ENCODE peak calls at places on chromosome 12, in nine cellular contexts. Z is progenitor cell of endocrine pancreas, C is choroid plexus epithelial cell, M is kidney epithelial cell, T is sigmoid colon, K is nephron progenitor cell, O is GM23338, L is GM10248, J is chondrocyte. X is an unnamed sample.

GRCh38 chr12:121253638-121254335 is 42.7 kb downstream of the CAMKK2 start:
- DNase-seq in C (no peak), M (no peak), L (no peak), J (no peak), K (no peak), O (no peak), T (no peak), Z (no peak), X (no peak)

GRCh38 chr12:84070311-84070710 is 842.3 kb downstream of the SLC6A15 start:
- DNase-seq in J (no peak), K (no peak), C (peak), Z (no peak), O (no peak), L (no peak), M (no peak), T (peak), X (no peak)

GRCh38 chr12:84656705-84657104 is 255.9 kb downstream of the SLC6A15 start:
- DNase-seq in L (no peak), T (no peak), J (no peak), M (no peak), K (no peak), C (no peak), O (no peak), Z (no peak), X (no peak)

GRCh38 chr12:132046561-132046960 is 96.8 kb downstream of the EP400 start:
- DNase-seq in L (no peak), J (no peak), M (peak), K (no peak), T (peak), O (no peak), Z (no peak), C (peak), X (no peak)

GRCh38 chr12:24798335-24798734 is 150.6 kb downstream of the BCAT1 start:
- DNase-seq in C (no peak), J (no peak), O (no peak), Z (no peak), M (no peak), K (no peak), L (peak), T (no peak), X (peak)

GRCh38 chr12:132444957-132445883 is 44.7 kb upstream of the FBRSL1 start:
- DNase-seq in M (no peak), K (no peak), Z (no peak), O (peak), L (peak), J (no peak), C (no peak), T (no peak), X (peak)

GRCh38 chr12:54967461-54967860 is 17.1 kb downstream of the TESPA1 start:
- DNase-seq in C (peak), Z (no peak), O (no peak), M (no peak), J (no peak), L (no peak), K (no peak), T (no peak), X (no peak)

GRCh38 chr12:107541001-107541400 is 144.6 kb upstream of the PWP1 start:
- DNase-seq in O (no peak), Z (no peak), C (no peak), K (no peak), L (no peak), M (no peak), J (no peak), T (no peak), X (no peak)

GRCh38 chr12:126384029-126384564 is 1318.9 kb downstream of the AACS start:
- DNase-seq in T (no peak), O (no peak), J (no peak), L (no peak), C (no peak), K (no peak), Z (no peak), M (no peak), X (no peak)

GRCh38 chr12:76274699-76275098 is 73.5 kb downstream of the BBS10 start:
- DNase-seq in M (no peak), T (no peak), C (no peak), K (no peak), L (no peak), J (no peak), Z (no peak), O (no peak), X (no peak)

GRCh38 chr12:8957561-8957960 is 8.1 kb upstream of the M6PR start:
- DNase-seq in L (no peak), M (no peak), Z (no peak), T (no peak), K (no peak), J (no peak), O (no peak), C (no peak), X (no peak)

GRCh38 chr12:88578821-88579518 is 1.3 kb downstream of the KITLG start:
- DNase-seq in O (peak), L (no peak), C (peak), Z (peak), T (no peak), M (no peak), J (no peak), K (peak), X (no peak)

GRCh38 chr12:111256629-111257434 is 112.1 kb downstream of the PHETA1 start:
- DNase-seq in T (no peak), K (no peak), O (no peak), C (no peak), Z (no peak), M (no peak), J (no peak), L (no peak), X (no peak)

GRCh38 chr12:81998761-81999378 is 239.7 kb upstream of the PPFIA2 start:
- DNase-seq in J (no peak), L (no peak), K (no peak), M (no peak), O (no peak), T (no peak), Z (no peak), C (no peak), X (no peak)

GRCh38 chr12:82754856-82755255 is 68.2 kb downstream of the TMTC2 start:
- DNase-seq in Z (no peak), L (no peak), J (no peak), K (no peak), C (no peak), O (no peak), T (no peak), M (no peak), X (no peak)

DNA sequence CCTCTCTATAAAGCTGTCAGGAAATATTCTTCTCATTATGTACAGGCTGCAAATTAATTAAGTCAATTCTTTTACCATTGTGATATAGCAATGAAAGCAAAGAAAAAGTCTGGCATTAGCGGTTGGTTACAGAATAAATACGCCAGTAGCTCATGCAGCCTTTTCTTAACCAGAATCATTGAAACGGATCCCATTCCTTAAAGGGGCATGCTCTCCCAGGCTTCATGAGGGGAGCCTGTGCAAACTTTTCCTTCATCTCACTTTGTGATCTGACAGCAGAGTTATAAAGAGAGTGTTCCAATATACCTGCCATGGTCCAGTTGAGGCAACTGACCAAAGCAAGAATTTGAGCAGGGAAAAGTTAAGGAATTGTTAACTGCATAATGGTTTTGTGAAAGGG is 337.7 kb downstream of the EMP1 start:
- DNase-seq in O (peak), L (no peak), M (no peak), T (no peak), K (no peak), Z (no peak), C (no peak), J (no peak), X (no peak)
- TF ChIP-seq CTCF in O (no peak), L (no peak), M (no peak), T (no peak), K (no peak), Z (no peak), C (no peak), J (no peak), X (no peak)

DNA sequence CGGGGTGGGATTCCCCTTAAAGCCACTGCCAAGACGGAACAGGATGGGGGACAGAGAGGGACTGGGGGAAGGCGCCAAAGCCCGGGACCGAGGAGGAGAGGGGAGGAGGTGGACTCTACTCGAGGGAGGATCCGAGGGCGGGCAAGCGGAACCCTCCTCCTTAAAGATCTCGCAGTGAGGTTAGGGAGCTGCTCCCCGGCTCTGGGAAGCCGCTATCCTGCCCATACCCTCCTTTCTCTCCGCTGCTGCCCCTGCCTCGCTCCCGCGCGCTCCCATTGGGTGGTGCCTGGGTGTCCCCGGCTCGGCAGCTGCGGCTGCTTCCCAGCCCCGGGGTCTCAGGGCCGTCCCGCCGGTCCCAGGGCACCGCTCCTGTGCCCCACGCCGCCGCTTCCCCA is 16.4 kb downstream of the KRT18 start:
- DNase-seq in C (no peak), L (no peak), O (peak), J (no peak), Z (no peak), M (no peak), K (peak), T (no peak), X (no peak)
- TF ChIP-seq CTCF in C (no peak), L (no peak), O (no peak), J (no peak), Z (no peak), M (no peak), K (no peak), T (no peak), X (no peak)

DNA sequence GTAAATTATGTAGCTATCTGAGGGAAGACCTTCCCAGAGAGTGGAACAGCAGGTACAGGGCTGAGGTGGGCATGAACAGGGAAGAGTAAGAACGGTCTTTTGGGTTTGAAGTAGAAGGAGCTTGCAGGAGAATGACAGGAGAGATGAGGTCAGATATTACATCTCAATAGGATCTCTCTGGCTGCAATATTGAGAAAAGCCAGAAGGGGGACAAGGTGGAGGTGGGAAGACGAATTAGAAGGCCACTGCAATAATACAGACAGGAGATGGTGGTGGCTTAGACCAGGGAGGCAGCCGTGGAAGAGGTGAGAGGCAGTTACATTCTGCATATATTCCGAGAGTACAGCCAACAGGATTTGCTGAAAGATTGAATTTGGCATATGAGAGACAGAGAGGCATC is 310.2 kb downstream of the APAF1 start:
- DNase-seq in Z (no peak), M (no peak), T (no peak), L (peak), C (peak), O (peak), J (no peak), K (peak), X (peak)
- TF ChIP-seq CTCF in Z (peak), M (peak), T (no peak), L (peak), C (peak), O (peak), J (peak), K (peak), X (peak)

GRCh38 chr12:2382391-2383155 is 329.8 kb downstream of the CACNA1C start:
- DNase-seq in K (no peak), J (no peak), T (no peak), M (no peak), C (peak), Z (no peak), L (no peak), O (no peak), X (no peak)
- TF ChIP-seq CTCF in K (no peak), J (peak), T (no peak), M (no peak), C (no peak), Z (no peak), L (peak), O (peak), X (no peak)

DNA sequence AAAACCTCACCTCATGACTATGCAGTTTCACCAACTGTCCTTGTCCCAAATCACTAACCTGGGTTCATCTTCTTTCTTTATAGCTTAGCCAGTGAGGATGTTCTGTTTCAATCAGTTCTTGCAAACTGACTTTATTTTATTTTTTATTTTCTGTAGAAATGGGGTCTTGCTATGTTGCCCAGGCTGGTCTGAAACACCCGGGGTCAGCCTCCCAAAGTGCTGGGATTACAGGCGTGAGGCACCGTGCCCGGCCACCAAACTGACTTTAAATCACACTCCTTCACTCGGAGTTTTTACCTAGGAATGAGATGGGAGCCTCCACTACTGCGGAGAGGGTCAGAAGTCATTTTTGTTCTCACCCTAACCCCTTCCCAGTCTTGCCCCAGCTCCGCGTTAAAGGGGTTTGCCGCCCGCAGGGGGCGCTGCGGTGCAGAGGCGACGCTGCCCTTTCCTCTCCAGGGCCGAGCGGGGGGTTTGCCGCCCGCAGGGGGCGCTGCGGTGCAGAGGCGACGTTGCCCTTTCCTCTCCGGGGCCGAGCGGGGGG is 7.0 kb upstream of the B4GALNT3 start:
- DNase-seq in T (no peak), Z (no peak), O (no peak), C (no peak), K (no peak), M (no peak), L (peak), J (no peak), X (peak)
- TF ChIP-seq CTCF in T (no peak), Z (no peak), O (peak), C (peak), K (no peak), M (no peak), L (peak), J (no peak), X (peak)

GRCh38 chr12:95918194-95918993 is 24.0 kb downstream of the CCDC38 start:
- DNase-seq in T (no peak), K (peak), C (peak), J (no peak), M (no peak), Z (no peak), L (peak), O (peak), X (peak)
- TF ChIP-seq CTCF in T (peak), K (peak), C (peak), J (peak), M (peak), Z (peak), L (peak), O (peak), X (peak)

GRCh38 chr12:80632835-80633234 is 74.6 kb upstream of the MYF6 start:
- DNase-seq in T (no peak), O (peak), C (no peak), L (no peak), Z (no peak), J (no peak), K (peak), M (no peak), X (no peak)
- TF ChIP-seq CTCF in T (no peak), O (peak), C (peak), L (peak), Z (peak), J (peak), K (peak), M (peak), X (peak)

GRCh38 chr12:10722502-10722904 is 620 bp downstream of the YBX3 start:
- DNase-seq in C (peak), T (peak), O (no peak), M (no peak), J (peak), Z (peak), L (peak), K (peak), X (peak)
- TF ChIP-seq CTCF in C (peak), T (peak), O (no peak), M (no peak), J (peak), Z (peak), L (no peak), K (no peak), X (no peak)

GRCh38 chr12:51726931-51727330 is 121.6 kb downstream of the FIGNL2 start:
- DNase-seq in Z (no peak), T (no peak), K (no peak), C (no peak), L (no peak), J (no peak), O (no peak), M (no peak), X (no peak)
- TF ChIP-seq CTCF in Z (no peak), T (no peak), K (no peak), C (no peak), L (no peak), J (peak), O (no peak), M (no peak), X (no peak)

GRCh38 chr12:69880566-69880965 is 55.5 kb downstream of the MYRFL start:
- DNase-seq in Z (no peak), C (peak), M (no peak), J (no peak), L (no peak), K (no peak), T (no peak), O (peak), X (no peak)
- TF ChIP-seq CTCF in Z (peak), C (peak), M (no peak), J (peak), L (no peak), K (no peak), T (no peak), O (peak), X (no peak)

X was measured in GM13976.